ENCODE peak calls at places on chromosomes 7 and 10, in seven cellular contexts. E is COR-L47; O is GM13976; P is stimulated activated CD8-positive, alpha-beta memory T cell treated with anti-CD3 and anti-CD28 coated beads, Interleukin-4, amount 100 ng/mL, for 1 hour; Z is stimulated activated naive B cell treated with anti-CD40 and anti-IgM and Interleukin-4, amounts not matched to agents 10 μg/mL and 1 μg/mL and 100 μg/mL, for 72 hours; D is GM06990; Y is fibroblast of lung. U is an unnamed sample.

GRCh38 chr7:98284335-98285036 is 3.0 kb downstream of the BRI3 start:
- DNase-seq in Z (no peak), O (no peak), Y (peak; percentile 39), P (no peak), E (no peak), D (no peak), U (no peak)

GRCh38 chr7:42876182-42877068 is 35.4 kb downstream of the C7orf25 start:
- DNase-seq in O (peak; percentile 72), P (no peak), E (peak; percentile 11), Y (peak; percentile 71), Z (peak; percentile 45), D (no peak), U (peak; percentile 61)

GRCh38 chr10:96998329-96998888 is 166.3 kb downstream of the LCOR start:
- DNase-seq in P (no peak), O (no peak), Y (peak; percentile 84), Z (no peak), D (no peak), E (no peak), U (no peak)

GRCh38 chr7:99553039-99553438 is 1.1 kb upstream of the FAM200A start:
- DNase-seq in P (no peak), Z (no peak), Y (no peak), O (no peak), D (no peak), E (no peak), U (no peak)

GRCh38 chr10:42488416-42488815 is 150.0 kb downstream of the ZNF33B start:
- DNase-seq in P (no peak), Z (no peak), O (no peak), D (no peak), E (no peak), Y (peak; percentile 39), U (no peak)

GRCh38 chr7:107130487-107131220 is 38.1 kb upstream of the HBP1 start:
- DNase-seq in Z (no peak), P (no peak), Y (no peak), D (no peak), O (no peak), E (no peak), U (no peak)

GRCh38 chr7:123823898-123824753 is 20.8 kb upstream of the HYAL4 start:
- DNase-seq in O (peak; percentile 43), E (no peak), P (no peak), D (peak; percentile 21), Z (peak; percentile 23), Y (no peak), U (peak; percentile 57)

GRCh38 chr7:131969560-131969959 is 413.1 kb upstream of the PODXL start:
- DNase-seq in P (no peak), Z (no peak), O (no peak), Y (no peak), D (no peak), E (no peak), U (no peak)

GRCh38 chr7:111381590-111381989 is 180.7 kb downstream of the IMMP2L start:
- DNase-seq in D (no peak), Y (no peak), P (no peak), Z (no peak), O (no peak), E (no peak), U (no peak)

GRCh38 chr7:139734395-139734794 is 43.4 kb downstream of the HIPK2 start:
- DNase-seq in P (no peak), Y (peak; percentile 100), D (no peak), Z (no peak), O (no peak), E (no peak), U (no peak)

GRCh38 chr10:132547421-132547861 is 9.9 kb downstream of the INPP5A start:
- DNase-seq in O (peak; percentile 34), E (no peak), Y (no peak), P (no peak), Z (peak; percentile 55), D (no peak), U (no peak)

GRCh38 chr10:104309980-104310978 is 28.0 kb downstream of the ITPRIP start:
- DNase-seq in Y (peak; percentile 94), D (no peak), E (no peak), Z (no peak), O (no peak), P (no peak), U (no peak)

GRCh38 chr10:101766306-101766705 is 9.6 kb downstream of the FGF8 start:
- DNase-seq in D (no peak), O (no peak), Z (no peak), Y (no peak), P (no peak), E (no peak), U (no peak)

GRCh38 chr10:317219-317868 is 182.1 kb downstream of the ZMYND11 start:
- DNase-seq in E (no peak), D (peak; percentile 53), Y (peak; percentile 98), P (no peak), Z (peak; percentile 78), O (peak; percentile 64), U (peak; percentile 83)

U was measured in GM12865.